ENCODE peak calls at places on chromosome 11, in five cellular contexts. D, Y, S, J and B are unnamed samples.

GRCh38 chr11:125235006-125235405 is 70.5 kb downstream of the PKNOX2 start:
- DNase-seq in D (no peak), Y (no peak), S (no peak), J (no peak), B (no peak)

GRCh38 chr11:363948-364761 is 5.1 kb upstream of the B4GALNT4 start:
- DNase-seq in D (peak), Y (peak), S (peak), J (peak), B (peak)

GRCh38 chr11:47378836-47379170 is 456 bp upstream of the SPI1 start:
- DNase-seq in D (no peak), Y (no peak), S (no peak), J (no peak), B (no peak)

GRCh38 chr11:2233693-2234455 is 36.5 kb downstream of the ASCL2 start:
- DNase-seq in D (no peak), Y (no peak), S (no peak), J (no peak), B (no peak)

GRCh38 chr11:103659743-103660142 is 376.7 kb upstream of the DDI1 start:
- DNase-seq in D (no peak), Y (no peak), S (no peak), J (no peak), B (no peak)

GRCh38 chr11:64843971-64844329 is 503 bp downstream of the CDC42BPG start:
- DNase-seq in D (no peak), Y (no peak), S (no peak), J (no peak), B (no peak)

GRCh38 chr11:123472236-123472935 is 42.3 kb downstream of the GRAMD1B start:
- DNase-seq in D (no peak), Y (no peak), S (no peak), J (no peak), B (no peak)

GRCh38 chr11:66556086-66556485 is 9.4 kb downstream of the ACTN3 start:
- DNase-seq in D (no peak), Y (no peak), S (no peak), J (no peak), B (no peak)

GRCh38 chr11:85118151-85118550 is 509.0 kb downstream of the DLG2 start:
- DNase-seq in D (no peak), Y (no peak), S (no peak), J (no peak), B (no peak)